ENCODE peak calls at places on chromosomes 13 and 19, in eight cellular contexts. One of them, this sample, is unnamed.

GRCh38 chr13:21405309-21405708 is 53.8 kb downstream of the ZDHHC20 start:
- DNase-seq in mucosa of descending colon: no peak
- DNase-seq in GM12892: no peak
- DNase-seq in CD8-positive, alpha-beta memory T cell: no peak
- DNase-seq in pancreas: no peak
- DNase-seq in KBM-7: no peak
- DNase-seq in NCI-H226: no peak
- DNase-seq in stimulated activated CD4-positive, alpha-beta T cell treated with anti-CD3 and anti-CD28 coated beads, Interleukin-15, amount 100 ng/mL, for 1 hour: no peak
- DNase-seq in this sample: no peak

GRCh38 chr19:54388803-54389144 is 24.0 kb upstream of the LAIR1 start:
- DNase-seq in mucosa of descending colon: no peak
- DNase-seq in GM12892: no peak
- DNase-seq in CD8-positive, alpha-beta memory T cell: no peak
- DNase-seq in pancreas: no peak
- DNase-seq in KBM-7: no peak
- DNase-seq in NCI-H226: no peak
- DNase-seq in stimulated activated CD4-positive, alpha-beta T cell treated with anti-CD3 and anti-CD28 coated beads, Interleukin-15, amount 100 ng/mL, for 1 hour: no peak
- DNase-seq in this sample: no peak

GRCh38 chr19:58338825-58339558 is 12.2 kb downstream of the ZSCAN22 start:
- DNase-seq in mucosa of descending colon: no peak
- DNase-seq in GM12892: no peak
- DNase-seq in CD8-positive, alpha-beta memory T cell: peak
- DNase-seq in pancreas: no peak
- DNase-seq in KBM-7: no peak
- DNase-seq in NCI-H226: peak
- DNase-seq in stimulated activated CD4-positive, alpha-beta T cell treated with anti-CD3 and anti-CD28 coated beads, Interleukin-15, amount 100 ng/mL, for 1 hour: no peak
- DNase-seq in this sample: no peak

GRCh38 chr13:53137777-53138176 is 109.2 kb downstream of the OLFM4 start:
- DNase-seq in mucosa of descending colon: no peak
- DNase-seq in GM12892: no peak
- DNase-seq in CD8-positive, alpha-beta memory T cell: no peak
- DNase-seq in pancreas: no peak
- DNase-seq in KBM-7: no peak
- DNase-seq in NCI-H226: peak
- DNase-seq in stimulated activated CD4-positive, alpha-beta T cell treated with anti-CD3 and anti-CD28 coated beads, Interleukin-15, amount 100 ng/mL, for 1 hour: no peak
- DNase-seq in this sample: no peak

GRCh38 chr19:14328406-14328805 is 52.8 kb upstream of the ADGRE5 start:
- DNase-seq in mucosa of descending colon: no peak
- DNase-seq in GM12892: no peak
- DNase-seq in CD8-positive, alpha-beta memory T cell: no peak
- DNase-seq in pancreas: no peak
- DNase-seq in KBM-7: no peak
- DNase-seq in NCI-H226: no peak
- DNase-seq in stimulated activated CD4-positive, alpha-beta T cell treated with anti-CD3 and anti-CD28 coated beads, Interleukin-15, amount 100 ng/mL, for 1 hour: no peak
- DNase-seq in this sample: no peak

GRCh38 chr19:633786-634639 is 676 bp upstream of the POLRMT start:
- DNase-seq in mucosa of descending colon: no peak
- DNase-seq in GM12892: no peak
- DNase-seq in CD8-positive, alpha-beta memory T cell: no peak
- DNase-seq in pancreas: no peak
- DNase-seq in KBM-7: no peak
- DNase-seq in NCI-H226: no peak
- DNase-seq in stimulated activated CD4-positive, alpha-beta T cell treated with anti-CD3 and anti-CD28 coated beads, Interleukin-15, amount 100 ng/mL, for 1 hour: no peak
- DNase-seq in this sample: no peak

GRCh38 chr13:103140001-103140671 is 73.9 kb upstream of the SLC10A2 start:
- DNase-seq in mucosa of descending colon: no peak
- DNase-seq in GM12892: no peak
- DNase-seq in CD8-positive, alpha-beta memory T cell: no peak
- DNase-seq in pancreas: no peak
- DNase-seq in KBM-7: peak
- DNase-seq in NCI-H226: no peak
- DNase-seq in stimulated activated CD4-positive, alpha-beta T cell treated with anti-CD3 and anti-CD28 coated beads, Interleukin-15, amount 100 ng/mL, for 1 hour: no peak
- DNase-seq in this sample: no peak

GRCh38 chr13:75636339-75637095 is 387 bp downstream of the LMO7 start:
- DNase-seq in mucosa of descending colon: peak
- DNase-seq in GM12892: peak
- DNase-seq in CD8-positive, alpha-beta memory T cell: peak
- DNase-seq in pancreas: peak
- DNase-seq in KBM-7: peak
- DNase-seq in NCI-H226: no peak
- DNase-seq in stimulated activated CD4-positive, alpha-beta T cell treated with anti-CD3 and anti-CD28 coated beads, Interleukin-15, amount 100 ng/mL, for 1 hour: peak
- DNase-seq in this sample: no peak

GRCh38 chr13:41970918-41971317 is 10.0 kb upstream of the VWA8 start:
- DNase-seq in mucosa of descending colon: no peak
- DNase-seq in GM12892: no peak
- DNase-seq in CD8-positive, alpha-beta memory T cell: no peak
- DNase-seq in pancreas: no peak
- DNase-seq in KBM-7: no peak
- DNase-seq in NCI-H226: no peak
- DNase-seq in stimulated activated CD4-positive, alpha-beta T cell treated with anti-CD3 and anti-CD28 coated beads, Interleukin-15, amount 100 ng/mL, for 1 hour: no peak
- DNase-seq in this sample: no peak

GRCh38 chr13:113974304-113975281 is 717 bp upstream of the C13orf46 start:
- DNase-seq in mucosa of descending colon: peak
- DNase-seq in GM12892: no peak
- DNase-seq in CD8-positive, alpha-beta memory T cell: no peak
- DNase-seq in pancreas: no peak
- DNase-seq in KBM-7: no peak
- DNase-seq in NCI-H226: no peak
- DNase-seq in stimulated activated CD4-positive, alpha-beta T cell treated with anti-CD3 and anti-CD28 coated beads, Interleukin-15, amount 100 ng/mL, for 1 hour: no peak
- DNase-seq in this sample: no peak

GRCh38 chr19:1407662-1408299 is 395 bp downstream of the DAZAP1 start:
- DNase-seq in mucosa of descending colon: peak
- DNase-seq in GM12892: peak
- DNase-seq in CD8-positive, alpha-beta memory T cell: peak
- DNase-seq in pancreas: peak
- DNase-seq in KBM-7: no peak
- DNase-seq in NCI-H226: no peak
- DNase-seq in stimulated activated CD4-positive, alpha-beta T cell treated with anti-CD3 and anti-CD28 coated beads, Interleukin-15, amount 100 ng/mL, for 1 hour: peak
- DNase-seq in this sample: no peak

GRCh38 chr19:11894851-11895250 is 7.3 kb downstream of the ZNF69 start:
- DNase-seq in mucosa of descending colon: no peak
- DNase-seq in GM12892: no peak
- DNase-seq in CD8-positive, alpha-beta memory T cell: no peak
- DNase-seq in pancreas: no peak
- DNase-seq in KBM-7: no peak
- DNase-seq in NCI-H226: no peak
- DNase-seq in stimulated activated CD4-positive, alpha-beta T cell treated with anti-CD3 and anti-CD28 coated beads, Interleukin-15, amount 100 ng/mL, for 1 hour: no peak
- DNase-seq in this sample: no peak

GRCh38 chr13:21138561-21138960 is 37.8 kb downstream of the SKA3 start:
- DNase-seq in mucosa of descending colon: no peak
- DNase-seq in GM12892: no peak
- DNase-seq in CD8-positive, alpha-beta memory T cell: no peak
- DNase-seq in pancreas: no peak
- DNase-seq in KBM-7: peak
- DNase-seq in NCI-H226: no peak
- DNase-seq in stimulated activated CD4-positive, alpha-beta T cell treated with anti-CD3 and anti-CD28 coated beads, Interleukin-15, amount 100 ng/mL, for 1 hour: no peak
- DNase-seq in this sample: no peak

GRCh38 chr13:33188093-33188882 is 97.3 kb downstream of the STARD13 start:
- DNase-seq in mucosa of descending colon: no peak
- DNase-seq in GM12892: no peak
- DNase-seq in CD8-positive, alpha-beta memory T cell: no peak
- DNase-seq in pancreas: no peak
- DNase-seq in KBM-7: no peak
- DNase-seq in NCI-H226: no peak
- DNase-seq in stimulated activated CD4-positive, alpha-beta T cell treated with anti-CD3 and anti-CD28 coated beads, Interleukin-15, amount 100 ng/mL, for 1 hour: no peak
- DNase-seq in this sample: no peak

GRCh38 chr13:99501135-99501951 is at the start of gene TM9SF2:
- DNase-seq in mucosa of descending colon: peak
- DNase-seq in GM12892: peak
- DNase-seq in CD8-positive, alpha-beta memory T cell: peak
- DNase-seq in pancreas: peak
- DNase-seq in KBM-7: peak
- DNase-seq in NCI-H226: peak
- DNase-seq in stimulated activated CD4-positive, alpha-beta T cell treated with anti-CD3 and anti-CD28 coated beads, Interleukin-15, amount 100 ng/mL, for 1 hour: peak
- DNase-seq in this sample: peak

GRCh38 chr13:84896128-84896527 is 903.1 kb downstream of the SLITRK6 start:
- DNase-seq in mucosa of descending colon: no peak
- DNase-seq in GM12892: no peak
- DNase-seq in CD8-positive, alpha-beta memory T cell: no peak
- DNase-seq in pancreas: no peak
- DNase-seq in KBM-7: peak
- DNase-seq in NCI-H226: peak
- DNase-seq in stimulated activated CD4-positive, alpha-beta T cell treated with anti-CD3 and anti-CD28 coated beads, Interleukin-15, amount 100 ng/mL, for 1 hour: no peak
- DNase-seq in this sample: no peak

GRCh38 chr19:50820549-50821247 is 2.9 kb downstream of the KLK1 start:
- DNase-seq in mucosa of descending colon: peak
- DNase-seq in GM12892: peak
- DNase-seq in CD8-positive, alpha-beta memory T cell: no peak
- DNase-seq in pancreas: peak
- DNase-seq in KBM-7: peak
- DNase-seq in NCI-H226: no peak
- DNase-seq in stimulated activated CD4-positive, alpha-beta T cell treated with anti-CD3 and anti-CD28 coated beads, Interleukin-15, amount 100 ng/mL, for 1 hour: no peak
- DNase-seq in this sample: no peak

GRCh38 chr13:85970727-85971126 is 171.5 kb upstream of the SLITRK6 start:
- DNase-seq in mucosa of descending colon: no peak
- DNase-seq in GM12892: no peak
- DNase-seq in CD8-positive, alpha-beta memory T cell: no peak
- DNase-seq in pancreas: no peak
- DNase-seq in KBM-7: no peak
- DNase-seq in NCI-H226: no peak
- DNase-seq in stimulated activated CD4-positive, alpha-beta T cell treated with anti-CD3 and anti-CD28 coated beads, Interleukin-15, amount 100 ng/mL, for 1 hour: no peak
- DNase-seq in this sample: no peak

GRCh38 chr13:53151692-53152421 is 123.2 kb downstream of the OLFM4 start:
- DNase-seq in mucosa of descending colon: no peak
- DNase-seq in GM12892: peak
- DNase-seq in CD8-positive, alpha-beta memory T cell: no peak
- DNase-seq in pancreas: peak
- DNase-seq in KBM-7: peak
- DNase-seq in NCI-H226: no peak
- DNase-seq in stimulated activated CD4-positive, alpha-beta T cell treated with anti-CD3 and anti-CD28 coated beads, Interleukin-15, amount 100 ng/mL, for 1 hour: no peak
- DNase-seq in this sample: no peak

GRCh38 chr19:36152061-36152885 is at the start of gene COX7A1:
- DNase-seq in mucosa of descending colon: no peak
- DNase-seq in GM12892: no peak
- DNase-seq in CD8-positive, alpha-beta memory T cell: no peak
- DNase-seq in pancreas: no peak
- DNase-seq in KBM-7: no peak
- DNase-seq in NCI-H226: no peak
- DNase-seq in stimulated activated CD4-positive, alpha-beta T cell treated with anti-CD3 and anti-CD28 coated beads, Interleukin-15, amount 100 ng/mL, for 1 hour: no peak
- DNase-seq in this sample: no peak

GRCh38 chr19:10104665-10105221 is 1.4 kb upstream of the PPAN start:
- DNase-seq in mucosa of descending colon: peak
- DNase-seq in GM12892: no peak
- DNase-seq in CD8-positive, alpha-beta memory T cell: peak
- DNase-seq in pancreas: no peak
- DNase-seq in KBM-7: peak
- DNase-seq in NCI-H226: no peak
- DNase-seq in stimulated activated CD4-positive, alpha-beta T cell treated with anti-CD3 and anti-CD28 coated beads, Interleukin-15, amount 100 ng/mL, for 1 hour: no peak
- DNase-seq in this sample: no peak

GRCh38 chr13:93201992-93202558 is 24.5 kb upstream of the GPC6 start:
- DNase-seq in mucosa of descending colon: no peak
- DNase-seq in GM12892: no peak
- DNase-seq in CD8-positive, alpha-beta memory T cell: no peak
- DNase-seq in pancreas: no peak
- DNase-seq in KBM-7: no peak
- DNase-seq in NCI-H226: no peak
- DNase-seq in stimulated activated CD4-positive, alpha-beta T cell treated with anti-CD3 and anti-CD28 coated beads, Interleukin-15, amount 100 ng/mL, for 1 hour: no peak
- DNase-seq in this sample: no peak

GRCh38 chr19:11381535-11382369 is 2.4 kb downstream of the EPOR start:
- DNase-seq in mucosa of descending colon: peak
- DNase-seq in GM12892: peak
- DNase-seq in CD8-positive, alpha-beta memory T cell: peak
- DNase-seq in pancreas: peak
- DNase-seq in KBM-7: peak
- DNase-seq in NCI-H226: peak
- DNase-seq in stimulated activated CD4-positive, alpha-beta T cell treated with anti-CD3 and anti-CD28 coated beads, Interleukin-15, amount 100 ng/mL, for 1 hour: peak
- DNase-seq in this sample: peak

GRCh38 chr13:39527961-39528720 is 74.9 kb downstream of the LHFPL6 start:
- DNase-seq in mucosa of descending colon: no peak
- DNase-seq in GM12892: no peak
- DNase-seq in CD8-positive, alpha-beta memory T cell: no peak
- DNase-seq in pancreas: no peak
- DNase-seq in KBM-7: no peak
- DNase-seq in NCI-H226: peak
- DNase-seq in stimulated activated CD4-positive, alpha-beta T cell treated with anti-CD3 and anti-CD28 coated beads, Interleukin-15, amount 100 ng/mL, for 1 hour: no peak
- DNase-seq in this sample: no peak

GRCh38 chr13:31199849-31200635 is at the start of gene B3GLCT:
- DNase-seq in mucosa of descending colon: peak
- DNase-seq in GM12892: peak
- DNase-seq in CD8-positive, alpha-beta memory T cell: peak
- DNase-seq in pancreas: peak
- DNase-seq in KBM-7: peak
- DNase-seq in NCI-H226: peak
- DNase-seq in stimulated activated CD4-positive, alpha-beta T cell treated with anti-CD3 and anti-CD28 coated beads, Interleukin-15, amount 100 ng/mL, for 1 hour: peak
- DNase-seq in this sample: no peak

GRCh38 chr19:15280915-15281683 is 48.9 kb upstream of the EPHX3 start:
- DNase-seq in mucosa of descending colon: peak
- DNase-seq in GM12892: no peak
- DNase-seq in CD8-positive, alpha-beta memory T cell: no peak
- DNase-seq in pancreas: peak
- DNase-seq in KBM-7: peak
- DNase-seq in NCI-H226: peak
- DNase-seq in stimulated activated CD4-positive, alpha-beta T cell treated with anti-CD3 and anti-CD28 coated beads, Interleukin-15, amount 100 ng/mL, for 1 hour: no peak
- DNase-seq in this sample: peak

GRCh38 chr13:49958321-49958720 is 22.2 kb upstream of the SPRYD7 start:
- DNase-seq in mucosa of descending colon: no peak
- DNase-seq in GM12892: no peak
- DNase-seq in CD8-positive, alpha-beta memory T cell: no peak
- DNase-seq in pancreas: no peak
- DNase-seq in KBM-7: no peak
- DNase-seq in NCI-H226: no peak
- DNase-seq in stimulated activated CD4-positive, alpha-beta T cell treated with anti-CD3 and anti-CD28 coated beads, Interleukin-15, amount 100 ng/mL, for 1 hour: no peak
- DNase-seq in this sample: no peak

GRCh38 chr13:29936051-29936813 is 85.8 kb upstream of the UBL3 start:
- DNase-seq in mucosa of descending colon: no peak
- DNase-seq in GM12892: no peak
- DNase-seq in CD8-positive, alpha-beta memory T cell: no peak
- DNase-seq in pancreas: no peak
- DNase-seq in KBM-7: no peak
- DNase-seq in NCI-H226: no peak
- DNase-seq in stimulated activated CD4-positive, alpha-beta T cell treated with anti-CD3 and anti-CD28 coated beads, Interleukin-15, amount 100 ng/mL, for 1 hour: no peak
- DNase-seq in this sample: no peak

GRCh38 chr19:47418595-47419036 is 711 bp downstream of the MEIS3 start:
- DNase-seq in mucosa of descending colon: no peak
- DNase-seq in GM12892: no peak
- DNase-seq in CD8-positive, alpha-beta memory T cell: no peak
- DNase-seq in pancreas: no peak
- DNase-seq in KBM-7: no peak
- DNase-seq in NCI-H226: no peak
- DNase-seq in stimulated activated CD4-positive, alpha-beta T cell treated with anti-CD3 and anti-CD28 coated beads, Interleukin-15, amount 100 ng/mL, for 1 hour: no peak
- DNase-seq in this sample: no peak

GRCh38 chr13:73754727-73755292 is 379.4 kb downstream of the KLF12 start:
- DNase-seq in mucosa of descending colon: no peak
- DNase-seq in GM12892: no peak
- DNase-seq in CD8-positive, alpha-beta memory T cell: no peak
- DNase-seq in pancreas: no peak
- DNase-seq in KBM-7: peak
- DNase-seq in NCI-H226: peak
- DNase-seq in stimulated activated CD4-positive, alpha-beta T cell treated with anti-CD3 and anti-CD28 coated beads, Interleukin-15, amount 100 ng/mL, for 1 hour: no peak
- DNase-seq in this sample: peak

GRCh38 chr19:37975596-37976515 is 68.8 kb downstream of the SIPA1L3 start:
- DNase-seq in mucosa of descending colon: no peak
- DNase-seq in GM12892: no peak
- DNase-seq in CD8-positive, alpha-beta memory T cell: no peak
- DNase-seq in pancreas: no peak
- DNase-seq in KBM-7: no peak
- DNase-seq in NCI-H226: no peak
- DNase-seq in stimulated activated CD4-positive, alpha-beta T cell treated with anti-CD3 and anti-CD28 coated beads, Interleukin-15, amount 100 ng/mL, for 1 hour: no peak
- DNase-seq in this sample: no peak

GRCh38 chr13:112951674-112952371 is 17.2 kb upstream of the MCF2L start:
- DNase-seq in mucosa of descending colon: no peak
- DNase-seq in GM12892: no peak
- DNase-seq in CD8-positive, alpha-beta memory T cell: no peak
- DNase-seq in pancreas: no peak
- DNase-seq in KBM-7: no peak
- DNase-seq in NCI-H226: no peak
- DNase-seq in stimulated activated CD4-positive, alpha-beta T cell treated with anti-CD3 and anti-CD28 coated beads, Interleukin-15, amount 100 ng/mL, for 1 hour: no peak
- DNase-seq in this sample: no peak

GRCh38 chr19:13074378-13074777 is 28.3 kb downstream of the LYL1 start:
- DNase-seq in mucosa of descending colon: no peak
- DNase-seq in GM12892: no peak
- DNase-seq in CD8-positive, alpha-beta memory T cell: no peak
- DNase-seq in pancreas: no peak
- DNase-seq in KBM-7: no peak
- DNase-seq in NCI-H226: no peak
- DNase-seq in stimulated activated CD4-positive, alpha-beta T cell treated with anti-CD3 and anti-CD28 coated beads, Interleukin-15, amount 100 ng/mL, for 1 hour: no peak
- DNase-seq in this sample: no peak

GRCh38 chr13:73365681-73366080 is 306.9 kb downstream of the KLF5 start:
- DNase-seq in mucosa of descending colon: no peak
- DNase-seq in GM12892: no peak
- DNase-seq in CD8-positive, alpha-beta memory T cell: no peak
- DNase-seq in pancreas: no peak
- DNase-seq in KBM-7: no peak
- DNase-seq in NCI-H226: no peak
- DNase-seq in stimulated activated CD4-positive, alpha-beta T cell treated with anti-CD3 and anti-CD28 coated beads, Interleukin-15, amount 100 ng/mL, for 1 hour: no peak
- DNase-seq in this sample: no peak